ENCODE peak calls at places on chromosomes 1 and 21, in ten cellular contexts. E, F, T, A, X, J, B, S, P and N are unnamed samples.
A peak's percentile ranks its signal among the peaks of the same experiment; 100 is the strongest.

GRCh38 chr1:156499703-156500577 is 635 bp downstream of the MEF2D start:
- DNase-seq in E (peak; percentile 51), F (no peak), T (no peak), A (peak; percentile 51), X (no peak), J (peak; percentile 83), B (no peak), S (peak; percentile 89), P (peak; percentile 80), N (peak; percentile 76)

GRCh38 chr1:50109647-50110075 is 941 bp downstream of the ELAVL4 start:
- DNase-seq in E (peak; percentile 90), F (no peak), T (no peak), A (peak; percentile 4), X (peak; percentile 2), J (no peak), B (no peak), S (no peak), P (no peak), N (peak; percentile 72)

GRCh38 chr21:41778974-41779600 is 12.2 kb upstream of the RIPK4 start:
- DNase-seq in E (peak; percentile 92), F (peak; percentile 85), T (no peak), A (no peak), X (no peak), J (no peak), B (peak; percentile 77), S (no peak), P (peak; percentile 22), N (no peak)

GRCh38 chr1:100400332-100400933 is 48.1 kb downstream of the CDC14A start:
- DNase-seq in E (peak; percentile 66), F (peak; percentile 32), T (no peak), A (no peak), X (no peak), J (no peak), B (no peak), S (no peak), P (no peak), N (peak; percentile 23)

GRCh38 chr1:117754061-117754969 is 148.5 kb downstream of the TENT5C start:
- DNase-seq in E (peak; percentile 72), F (peak; percentile 60), T (no peak), A (peak; percentile 63), X (peak; percentile 42), J (peak; percentile 52), B (peak; percentile 84), S (peak; percentile 76), P (no peak), N (peak; percentile 51)

GRCh38 chr1:205270764-205271163 is 43.0 kb downstream of the TMCC2 start:
- DNase-seq in E (peak; percentile 99), F (no peak), T (no peak), A (peak; percentile 70), X (peak; percentile 66), J (no peak), B (no peak), S (peak; percentile 40), P (no peak), N (no peak)

GRCh38 chr1:245353411-245353810 is 198.6 kb downstream of the KIF26B start:
- DNase-seq in E (no peak), F (no peak), T (no peak), A (no peak), X (no peak), J (no peak), B (no peak), S (no peak), P (no peak), N (no peak)

GRCh38 chr1:37739222-37739621 is 25.7 kb downstream of the EPHA10 start:
- DNase-seq in E (peak; percentile 94), F (no peak), T (no peak), A (no peak), X (no peak), J (no peak), B (no peak), S (no peak), P (no peak), N (no peak)

GRCh38 chr1:79117376-79117775 is 110.8 kb upstream of the ADGRL4 start:
- DNase-seq in E (no peak), F (no peak), T (no peak), A (peak; percentile 29), X (peak; percentile 47), J (no peak), B (no peak), S (no peak), P (no peak), N (no peak)

GRCh38 chr1:178938959-178939317 is 68.1 kb upstream of the ANGPTL1 start:
- DNase-seq in E (no peak), F (no peak), T (no peak), A (peak; percentile 87), X (peak; percentile 65), J (peak; percentile 92), B (no peak), S (no peak), P (no peak), N (peak; percentile 42)

GRCh38 chr1:95903060-95903459 is 669.0 kb downstream of the RWDD3 start:
- DNase-seq in E (no peak), F (no peak), T (no peak), A (no peak), X (no peak), J (no peak), B (no peak), S (no peak), P (no peak), N (no peak)

GRCh38 chr1:2316451-2316940 is 74.9 kb downstream of the MORN1 start:
- DNase-seq in E (no peak), F (peak; percentile 49), T (no peak), A (no peak), X (peak; percentile 43), J (no peak), B (no peak), S (peak; percentile 74), P (no peak), N (no peak)

GRCh38 chr1:230308039-230308438 is 118.1 kb downstream of the PGBD5 start:
- DNase-seq in E (peak; percentile 80), F (no peak), T (no peak), A (peak; percentile 88), X (peak; percentile 94), J (peak; percentile 89), B (no peak), S (peak; percentile 79), P (peak; percentile 82), N (no peak)

GRCh38 chr1:238469146-238469601 is 578.5 kb upstream of the ZP4 start:
- DNase-seq in E (no peak), F (no peak), T (no peak), A (no peak), X (peak; percentile 67), J (no peak), B (no peak), S (peak; percentile 6), P (no peak), N (no peak)

GRCh38 chr1:161473363-161473762 is 31.9 kb upstream of the FCGR2A start:
- DNase-seq in E (peak; percentile 67), F (peak; percentile 14), T (no peak), A (peak; percentile 29), X (no peak), J (no peak), B (peak; percentile 37), S (peak; percentile 13), P (no peak), N (no peak)